ENCODE peak calls at places on chromosome 3, in nine cellular contexts. G is choroid plexus epithelial cell, O is fibroblast of lung, S is psoas muscle, E is neural crest cell, D is ascending aorta, T is SK-N-SH, X is body of pancreas, K is cardiac fibroblast. V is an unnamed sample.
A peak's percentile ranks its signal among the peaks of the same experiment; 100 is the strongest.

GRCh38 chr3:113897373-113897777 is 50.4 kb upstream of the ZDHHC23 start:
- DNase-seq in G (no peak), O (no peak), S (no peak), E (no peak), D (no peak), T (no peak), X (peak; percentile 44), K (no peak), V (no peak)

GRCh38 chr3:86890997-86891396 is 100.0 kb downstream of the VGLL3 start:
- DNase-seq in G (no peak), O (no peak), S (no peak), E (no peak), D (no peak), T (no peak), X (no peak), K (no peak), V (no peak)

GRCh38 chr3:142226474-142226873 is 1.1 kb upstream of the GK5 start:
- DNase-seq in G (peak; percentile 32), O (no peak), S (no peak), E (no peak), D (no peak), T (no peak), X (no peak), K (no peak), V (no peak)

GRCh38 chr3:27360113-27361078 is 8.8 kb downstream of the NEK10 start:
- DNase-seq in G (peak; percentile 60), O (peak; percentile 11), S (no peak), E (no peak), D (no peak), T (no peak), X (peak; percentile 18), K (peak; percentile 65), V (no peak)

GRCh38 chr3:169825316-169825715 is 12.6 kb upstream of the LRRC34 start:
- DNase-seq in G (no peak), O (peak; percentile 6), S (no peak), E (no peak), D (no peak), T (no peak), X (no peak), K (no peak), V (no peak)

GRCh38 chr3:152076148-152076547 is 192.6 kb upstream of the MBNL1 start:
- DNase-seq in G (peak; percentile 63), O (peak; percentile 18), S (no peak), E (no peak), D (no peak), T (no peak), X (no peak), K (peak; percentile 50), V (no peak)

GRCh38 chr3:129626744-129627349 is 20.4 kb upstream of the PLXND1 start:
- DNase-seq in G (peak; percentile 64), O (peak; percentile 81), S (peak; percentile 96), E (peak; percentile 69), D (peak; percentile 79), T (peak; percentile 48), X (peak; percentile 94), K (peak; percentile 88), V (peak; percentile 90)

GRCh38 chr3:38646630-38647029 is 2.9 kb downstream of the SCN5A start:
- DNase-seq in G (peak; percentile 44), O (no peak), S (no peak), E (no peak), D (no peak), T (peak; percentile 22), X (no peak), K (peak; percentile 39), V (peak; percentile 45)

GRCh38 chr3:78570482-78570881 is 1197.3 kb downstream of the ROBO1 start:
- DNase-seq in G (no peak), O (no peak), S (no peak), E (no peak), D (no peak), T (no peak), X (no peak), K (no peak), V (no peak)

GRCh38 chr3:98690876-98691275 is 72.3 kb upstream of the ST3GAL6 start:
- DNase-seq in G (peak; percentile 51), O (peak; percentile 54), S (no peak), E (no peak), D (no peak), T (no peak), X (no peak), K (peak; percentile 79), V (no peak)

GRCh38 chr3:124780767-124781485 is 50.7 kb downstream of the UMPS start:
- DNase-seq in G (peak; percentile 77), O (peak; percentile 79), S (peak; percentile 90), E (no peak), D (peak; percentile 46), T (peak; percentile 41), X (peak; percentile 44), K (peak; percentile 65), V (peak; percentile 22)

GRCh38 chr3:98022978-98023820 is 11.9 kb downstream of the GABRR3 start:
- DNase-seq in G (peak; percentile 87), O (peak; percentile 50), S (peak; percentile 90), E (peak; percentile 98), D (peak; percentile 30), T (peak; percentile 42), X (peak; percentile 88), K (peak; percentile 84), V (peak; percentile 95)

GRCh38 chr3:16290007-16290826 is 25.2 kb downstream of the OXNAD1 start:
- DNase-seq in G (peak; percentile 81), O (peak; percentile 44), S (no peak), E (peak; percentile 23), D (no peak), T (peak; percentile 30), X (peak; percentile 28), K (peak; percentile 77), V (peak; percentile 58)

GRCh38 chr3:160531311-160531710 is 34.1 kb downstream of the KPNA4 start:
- DNase-seq in G (no peak), O (no peak), S (no peak), E (no peak), D (no peak), T (no peak), X (no peak), K (peak; percentile 52), V (no peak)

GRCh38 chr3:134362221-134362620 is 12.0 kb downstream of the AMOTL2 start:
- DNase-seq in G (no peak), O (no peak), S (no peak), E (no peak), D (no peak), T (no peak), X (no peak), K (no peak), V (no peak)

GRCh38 chr3:13710251-13710650 is 161.3 kb downstream of the FBLN2 start:
- DNase-seq in G (no peak), O (no peak), S (no peak), E (no peak), D (no peak), T (no peak), X (no peak), K (no peak), V (peak; percentile 1)

GRCh38 chr3:53721187-53721946 is 124.9 kb downstream of the CHDH start:
- DNase-seq in G (no peak), O (peak; percentile 49), S (no peak), E (no peak), D (no peak), T (no peak), X (no peak), K (peak; percentile 9), V (no peak)
- TF ChIP-seq CTCF in G (peak; percentile 19), O (peak; percentile 1), S (no peak), E (no peak), D (no peak), T (no peak), X (no peak), K (no peak), V (no peak)

GRCh38 chr3:63333815-63334214 is 55.7 kb downstream of the SYNPR start:
- DNase-seq in G (peak; percentile 58), O (no peak), S (no peak), E (no peak), D (no peak), T (no peak), X (no peak), K (peak; percentile 50), V (no peak)
- TF ChIP-seq CTCF in G (peak; percentile 33), O (peak; percentile 8), S (no peak), E (peak; percentile 61), D (no peak), T (peak; percentile 49), X (peak; percentile 4), K (no peak), V (peak; percentile 42)

DNA sequence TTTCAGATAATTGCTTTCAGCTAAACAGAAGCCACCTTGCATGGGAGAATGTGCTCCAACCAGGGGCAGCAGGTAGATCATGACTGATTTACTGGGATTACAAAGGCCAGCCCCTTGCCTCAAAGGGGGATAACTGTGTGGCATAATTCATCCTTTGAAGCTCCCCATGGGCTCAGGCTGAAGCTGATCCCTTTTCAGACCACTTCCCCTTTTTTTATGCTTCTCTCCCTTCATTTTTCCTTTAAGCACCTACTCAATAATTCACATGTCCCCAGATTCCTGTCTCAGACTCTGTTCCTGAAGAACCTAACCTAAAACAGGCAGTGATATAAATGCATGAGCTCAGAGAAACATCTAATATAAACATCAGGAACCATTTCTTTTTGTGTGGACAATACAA is 8.2 kb upstream of the MYRIP start:
- DNase-seq in G (no peak), O (no peak), S (no peak), E (no peak), D (no peak), T (no peak), X (no peak), K (no peak), V (no peak)
- TF ChIP-seq CTCF in G (no peak), O (no peak), S (no peak), E (no peak), D (no peak), T (no peak), X (no peak), K (no peak), V (no peak)

GRCh38 chr3:172290457-172290856 is 157.8 kb downstream of the GHSR start:
- DNase-seq in G (no peak), O (no peak), S (no peak), E (no peak), D (no peak), T (no peak), X (no peak), K (no peak), V (no peak)

GRCh38 chr3:172288625-172289024 is 159.6 kb downstream of the GHSR start:
- DNase-seq in G (no peak), O (no peak), S (no peak), E (no peak), D (no peak), T (peak; percentile 32), X (no peak), K (no peak), V (no peak)

GRCh38 chr3:172291650-172292049 is 156.6 kb downstream of the GHSR start:
- DNase-seq in G (no peak), O (no peak), S (no peak), E (no peak), D (no peak), T (no peak), X (no peak), K (no peak), V (no peak)

GRCh38 chr3:172287811-172288477 is 160.3 kb downstream of the GHSR start:
- DNase-seq in G (no peak), O (no peak), S (no peak), E (no peak), D (no peak), T (peak; percentile 62), X (no peak), K (no peak), V (no peak)

DNA sequence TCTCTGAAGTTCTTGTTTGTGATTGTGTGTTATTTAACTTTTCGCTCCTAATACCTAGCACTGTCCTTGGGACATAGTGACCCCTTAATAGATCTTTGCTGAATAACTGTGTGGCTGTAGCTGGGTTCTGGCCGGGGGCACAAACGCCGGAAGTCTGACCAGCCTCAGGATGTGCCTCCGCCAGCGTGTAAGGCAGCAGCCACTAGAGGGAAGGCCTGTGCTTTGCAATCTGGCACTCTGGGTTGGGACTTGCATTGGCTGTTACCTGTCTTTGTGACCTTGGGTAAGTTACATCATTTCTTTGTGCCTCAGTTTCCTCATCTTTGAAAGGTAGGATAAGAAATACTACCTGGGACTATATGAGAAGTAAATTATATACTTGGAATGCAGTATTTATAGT is 158.7 kb downstream of the GHSR start:
- DNase-seq in G (no peak), O (no peak), S (no peak), E (no peak), D (no peak), T (peak; percentile 27), X (peak; percentile 27), K (no peak), V (peak; percentile 53)
- TF ChIP-seq CTCF in G (peak; percentile 59), O (peak; percentile 30), S (peak; percentile 43), E (peak; percentile 43), D (peak; percentile 40), T (peak; percentile 31), X (peak; percentile 29), K (peak; percentile 43), V (no peak)

V was measured in endothelial cell.